ENCODE peak calls at places on chromosome 14, in nine cellular contexts. B is upper lobe of left lung, T is progenitor cell of endocrine pancreas, C is heart left ventricle, I is GM13977, D is fibroblast of pulmonary artery, E is AG10803, M is AG09319, A is HepG2. V is an unnamed sample.

GRCh38 chr14:97218713-97219355 is 421.7 kb downstream of the VRK1 start:
- DNase-seq in C (no peak), A (no peak), M (no peak), T (peak; percentile 28), E (peak; percentile 6), D (no peak), B (no peak), I (no peak), V (no peak)

GRCh38 chr14:74400919-74401503 is 25.0 kb downstream of the SYNDIG1L start:
- DNase-seq in I (peak; percentile 26), B (no peak), C (no peak), T (no peak), M (no peak), A (no peak), D (no peak), E (no peak), V (no peak)

GRCh38 chr14:68471029-68471963 is 321.6 kb downstream of the ZFP36L1 start:
- DNase-seq in C (no peak), I (peak; percentile 45), B (no peak), D (no peak), T (no peak), M (no peak), E (no peak), A (no peak), V (no peak)

GRCh38 chr14:76768201-76768656 is 7.0 kb downstream of the VASH1 start:
- DNase-seq in T (no peak), D (peak; percentile 52), M (no peak), E (no peak), B (peak; percentile 71), C (peak; percentile 90), A (no peak), I (peak; percentile 81), V (no peak)

GRCh38 chr14:91324606-91324950 is 80.1 kb upstream of the GPR68 start:
- DNase-seq in C (no peak), E (no peak), I (no peak), M (no peak), D (no peak), B (no peak), T (no peak), A (no peak), V (no peak)

GRCh38 chr14:81728447-81728846 is 194.8 kb upstream of the SEL1L start:
- DNase-seq in I (no peak), B (no peak), M (no peak), C (no peak), D (no peak), E (no peak), A (no peak), T (no peak), V (no peak)

GRCh38 chr14:96086574-96087077 is 47.5 kb downstream of the C14orf132 start:
- DNase-seq in D (no peak), B (no peak), T (no peak), M (no peak), I (no peak), E (peak; percentile 38), A (no peak), C (no peak), V (peak; percentile 47)

GRCh38 chr14:31159682-31160296 is 47.8 kb downstream of the HECTD1 start:
- DNase-seq in M (no peak), D (no peak), A (no peak), C (no peak), B (no peak), E (peak; percentile 50), T (no peak), I (no peak), V (peak; percentile 73)

DNA sequence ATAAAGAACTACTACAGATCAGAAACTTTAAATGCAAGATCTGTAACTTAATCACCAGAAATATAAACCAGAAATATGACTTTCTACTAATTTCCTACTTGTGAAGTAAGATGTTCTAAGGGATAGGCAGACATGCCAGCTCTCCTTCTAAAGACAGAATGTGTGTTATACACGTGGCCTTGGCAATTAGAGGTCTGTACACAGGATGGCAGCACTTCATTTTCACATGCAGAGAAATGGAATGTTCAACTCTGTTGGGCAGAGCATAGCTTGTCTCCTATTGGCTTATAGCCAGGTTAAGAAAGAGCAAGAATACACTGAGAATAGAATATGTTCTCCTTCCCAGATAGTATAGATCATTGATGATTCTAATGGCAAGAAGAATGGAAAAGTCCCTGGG is 403.8 kb downstream of the DAD1 start:
- DNase-seq in I (no peak), M (no peak), D (peak; percentile 8), C (no peak), T (no peak), B (no peak), E (no peak), A (peak; percentile 24), V (no peak)
- TF ChIP-seq CTCF in I (no peak), M (no peak), D (no peak), C (no peak), T (no peak), B (no peak), E (no peak), A (no peak), V (no peak)

DNA sequence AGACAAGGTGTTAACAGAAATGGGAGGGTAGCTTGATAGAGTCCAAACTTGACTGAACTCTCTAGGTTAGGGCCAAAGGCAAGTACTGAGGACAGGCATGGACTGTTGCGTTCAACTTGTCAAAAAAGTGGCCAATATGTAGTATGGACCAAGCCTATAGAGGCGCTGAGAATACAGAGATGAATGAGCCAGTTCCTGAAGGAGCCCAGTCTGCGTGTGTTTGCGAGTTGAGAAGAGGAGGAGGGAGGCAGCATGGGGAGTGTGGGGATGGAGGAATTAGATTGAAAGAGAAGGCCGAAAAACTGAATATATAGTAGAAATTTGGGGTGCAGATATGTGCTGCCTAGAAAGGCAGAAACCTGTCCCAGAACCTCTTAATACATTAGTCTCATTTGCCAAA is 412.4 kb downstream of the PCNX1 start:
- DNase-seq in E (peak; percentile 22), T (no peak), B (no peak), M (no peak), I (peak; percentile 22), A (no peak), D (peak; percentile 48), C (no peak), V (peak; percentile 34)
- TF ChIP-seq CTCF in E (peak; percentile 28), T (peak; percentile 14), B (no peak), M (no peak), I (no peak), A (no peak), D (no peak), C (no peak), V (peak; percentile 7)

GRCh38 chr14:77991128-77991772 is 178.9 kb upstream of the NRXN3 start:
- DNase-seq in T (no peak), D (no peak), B (no peak), M (no peak), A (peak; percentile 7), E (no peak), C (no peak), I (peak; percentile 35), V (no peak)
- TF ChIP-seq CTCF in T (peak; percentile 22), D (no peak), B (no peak), M (no peak), A (peak; percentile 47), E (no peak), C (no peak), I (no peak), V (no peak)

GRCh38 chr14:35140718-35141581 is 18.6 kb downstream of the PRORP start:
- DNase-seq in M (no peak), B (no peak), T (no peak), C (no peak), I (no peak), E (peak; percentile 39), D (peak; percentile 58), A (peak; percentile 68), V (peak; percentile 50)
- TF ChIP-seq CTCF in M (peak; percentile 21), B (peak; percentile 64), T (no peak), C (peak; percentile 50), I (peak; percentile 45), E (peak; percentile 53), D (peak; percentile 28), A (peak; percentile 64), V (peak; percentile 82)

GRCh38 chr14:100648474-100649172 is 61.4 kb upstream of the BEGAIN start:
- DNase-seq in E (no peak), B (no peak), C (no peak), I (no peak), M (no peak), A (no peak), D (no peak), T (no peak), V (no peak)

GRCh38 chr14:100644383-100644782 is 57.2 kb upstream of the BEGAIN start:
- DNase-seq in A (no peak), B (no peak), I (no peak), T (no peak), C (no peak), E (no peak), M (no peak), D (no peak), V (no peak)

GRCh38 chr14:100644784-100645183 is 57.6 kb upstream of the BEGAIN start:
- DNase-seq in M (no peak), T (no peak), I (no peak), C (no peak), A (no peak), B (no peak), D (no peak), E (no peak), V (no peak)

GRCh38 chr14:100645200-100645985 is 58.2 kb upstream of the BEGAIN start:
- DNase-seq in I (peak; percentile 89), E (peak; percentile 70), A (peak; percentile 75), M (peak; percentile 59), D (peak; percentile 87), B (peak; percentile 89), C (peak; percentile 73), T (peak; percentile 73), V (peak; percentile 70)

DNA sequence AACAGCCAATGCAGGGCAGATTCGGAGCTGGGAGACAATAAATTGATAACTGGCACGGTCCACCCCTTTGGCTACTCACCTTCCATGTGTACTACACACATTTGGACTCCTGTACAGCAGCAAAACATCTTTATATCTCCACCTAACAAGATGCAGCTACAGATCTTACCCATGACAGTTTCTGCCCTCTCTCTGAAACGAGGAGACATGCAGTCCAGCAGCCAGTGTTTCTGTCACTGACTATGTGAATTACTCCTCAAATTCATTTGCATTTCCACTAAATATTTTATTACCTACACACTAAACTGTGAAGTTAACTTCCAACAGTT is 58.7 kb upstream of the BEGAIN start:
- DNase-seq in E (no peak), I (no peak), D (no peak), M (no peak), T (no peak), C (no peak), B (no peak), A (no peak), V (no peak)
- TF ChIP-seq CTCF in E (no peak), I (no peak), D (no peak), M (no peak), T (no peak), C (no peak), B (no peak), A (no peak), V (peak; percentile 53)